ENCODE peak calls at places on chromosome 6, in nine cellular contexts. S, E, J, P, N, I, L, U and A are unnamed samples.

GRCh38 chr6:167485186-167485978 is 160.5 kb downstream of the TTLL2 start:
- DNase-seq in E (no peak), L (no peak), J (no peak), N (peak), S (no peak), I (no peak), P (no peak), U (peak), A (no peak)

GRCh38 chr6:2222275-2222842 is 23.0 kb downstream of the GMDS start:
- DNase-seq in S (peak), L (no peak), N (no peak), I (no peak), U (no peak), J (no peak), P (no peak), E (no peak), A (no peak)

GRCh38 chr6:116034327-116034726 is 26.4 kb downstream of the FRK start:
- DNase-seq in N (peak), E (no peak), S (no peak), U (no peak), P (no peak), I (no peak), J (no peak), L (no peak), A (no peak)

GRCh38 chr6:12767016-12767415 is 50.4 kb downstream of the PHACTR1 start:
- DNase-seq in P (no peak), S (no peak), I (no peak), E (no peak), L (no peak), N (no peak), U (no peak), J (no peak), A (no peak)

GRCh38 chr6:158474961-158475343 is 84.9 kb upstream of the TMEM181 start:
- DNase-seq in L (no peak), S (no peak), U (peak), P (no peak), J (no peak), N (peak), E (no peak), I (no peak), A (no peak)

GRCh38 chr6:71852951-71853350 is 33.4 kb upstream of the RIMS1 start:
- DNase-seq in E (no peak), U (no peak), N (no peak), L (no peak), J (no peak), P (peak), S (no peak), I (no peak), A (no peak)

GRCh38 chr6:127900935-127901334 is at the start of gene THEMIS:
- DNase-seq in J (no peak), I (no peak), P (no peak), E (no peak), N (no peak), U (no peak), L (no peak), S (no peak), A (no peak)

GRCh38 chr6:135995160-135995898 is 143.8 kb downstream of the PDE7B start:
- DNase-seq in E (no peak), L (no peak), J (no peak), P (no peak), I (peak), S (no peak), U (no peak), N (peak), A (no peak)

GRCh38 chr6:89888871-89889270 is 5.4 kb upstream of the GJA10 start:
- DNase-seq in N (no peak), E (no peak), U (no peak), S (no peak), L (no peak), P (no peak), J (no peak), I (no peak), A (no peak)

GRCh38 chr6:90993771-90994170 is 406.9 kb upstream of the MAP3K7 start:
- DNase-seq in U (no peak), I (no peak), E (no peak), S (no peak), L (no peak), J (no peak), P (no peak), N (peak), A (no peak)

GRCh38 chr6:155313602-155314091 is 637 bp downstream of the TFB1M start:
- DNase-seq in J (no peak), N (no peak), P (peak), L (no peak), S (no peak), E (no peak), U (peak), I (peak), A (no peak)